ENCODE peak calls at places on chromosomes 16 and 17, in seven cellular contexts. S is CD4-positive, CD25-positive, alpha-beta regulatory T cell; H is lower leg skin; I is stimulated activated CD4-positive, alpha-beta T cell treated with anti-CD3 and anti-CD28 coated beads, Interleukin-15, amount 100 ng/mL, for 48 hours; Y is T1000; C is AG04450; A is psoas muscle. O is an unnamed sample.

GRCh38 chr17:39679521-39680192 is 8.2 kb downstream of the PGAP3 start:
- DNase-seq in S (no peak), H (no peak), I (no peak), Y (no peak), C (no peak), A (peak; percentile 36), O (peak; percentile 87)

GRCh38 chr17:32486091-32486700 is 597 bp upstream of the CDK5R1 start:
- DNase-seq in S (peak; percentile 67), H (no peak), I (no peak), Y (peak; percentile 63), C (no peak), A (peak; percentile 87), O (peak; percentile 56)

GRCh38 chr16:11258553-11259287 is 2.7 kb upstream of the SOCS1 start:
- DNase-seq in S (no peak), H (peak; percentile 92), I (no peak), Y (no peak), C (no peak), A (peak; percentile 76), O (peak; percentile 79)

GRCh38 chr16:4767872-4768548 is 1.0 kb upstream of the ZNF500 start:
- DNase-seq in S (no peak), H (no peak), I (no peak), Y (no peak), C (no peak), A (no peak), O (no peak)

GRCh38 chr17:34797724-34798123 is 163.5 kb downstream of the CCT6B start:
- DNase-seq in S (no peak), H (no peak), I (no peak), Y (no peak), C (no peak), A (no peak), O (no peak)

GRCh38 chr17:56754523-56755208 is 79.1 kb downstream of the C17orf67 start:
- DNase-seq in S (no peak), H (no peak), I (no peak), Y (no peak), C (no peak), A (no peak), O (peak; percentile 69)

GRCh38 chr16:50960517-50961202 is 190.4 kb downstream of the SALL1 start:
- DNase-seq in S (no peak), H (no peak), I (no peak), Y (no peak), C (no peak), A (no peak), O (no peak)

GRCh38 chr16:66365588-66365987 is 903 bp upstream of the CDH5 start:
- DNase-seq in S (no peak), H (peak; percentile 94), I (no peak), Y (no peak), C (no peak), A (peak; percentile 71), O (no peak)

GRCh38 chr16:74829637-74830036 is 55.0 kb upstream of the FA2H start:
- DNase-seq in S (no peak), H (no peak), I (no peak), Y (no peak), C (no peak), A (no peak), O (no peak)

GRCh38 chr17:61411114-61411943 is 11.7 kb downstream of the TBX2 start:
- DNase-seq in S (no peak), H (peak; percentile 89), I (no peak), Y (peak; percentile 96), C (no peak), A (peak; percentile 67), O (no peak)